ENCODE peak calls at places on chromosomes 3 and 15, in eight cellular contexts. X, A, M, J, C, I, D and O are unnamed samples.

GRCh38 chr15:25093455-25094029 is 138.8 kb downstream of the SNRPN start:
- ATAC-seq in D (no peak), I (peak), X (no peak), M (no peak), J (no peak), A (peak), C (no peak), O (no peak)

GRCh38 chr3:170614214-170614966 is 28.5 kb upstream of the SLC7A14 start:
- ATAC-seq in D (no peak), M (no peak), J (no peak), C (no peak), X (peak), I (peak), A (peak), O (no peak)

GRCh38 chr3:17087509-17087908 is 202.8 kb downstream of the PLCL2 start:
- ATAC-seq in D (peak), J (peak), M (no peak), X (no peak), I (no peak), C (no peak), A (no peak), O (no peak)

GRCh38 chr3:53005854-53006513 is 39.9 kb downstream of the SFMBT1 start:
- ATAC-seq in M (peak), D (no peak), C (no peak), I (no peak), J (no peak), X (peak), A (no peak), O (no peak)

GRCh38 chr3:151686257-151686656 is 47.5 kb upstream of the AADACL2 start:
- ATAC-seq in A (no peak), I (no peak), D (no peak), M (no peak), C (peak), X (no peak), J (no peak), O (no peak)

GRCh38 chr3:43632269-43632733 is 10.5 kb upstream of the ANO10 start:
- ATAC-seq in X (no peak), C (peak), A (no peak), M (no peak), D (no peak), I (no peak), J (no peak), O (no peak)

GRCh38 chr3:194201953-194202666 is 66.2 kb downstream of the HES1 start:
- ATAC-seq in A (no peak), I (no peak), X (no peak), C (no peak), J (no peak), M (no peak), D (no peak), O (no peak)

GRCh38 chr15:95536638-95537037 is 793.9 kb upstream of the NR2F2 start:
- ATAC-seq in A (no peak), D (no peak), C (no peak), X (no peak), M (no peak), I (no peak), J (no peak), O (no peak)

GRCh38 chr15:82699726-82700125 is 9.9 kb downstream of the AP3B2 start:
- ATAC-seq in J (no peak), I (no peak), A (no peak), C (peak), X (no peak), D (no peak), M (no peak), O (no peak)

GRCh38 chr3:183435701-183436100 is 7.3 kb upstream of the MCF2L2 start:
- ATAC-seq in I (no peak), D (no peak), C (no peak), X (no peak), M (no peak), A (no peak), J (no peak), O (peak)

GRCh38 chr3:98901032-98901464 is 447 bp downstream of the DCBLD2 start:
- ATAC-seq in J (peak), I (peak), A (peak), M (peak), X (peak), C (peak), D (peak), O (peak)

GRCh38 chr3:18087963-18088362 is 337.2 kb downstream of the SATB1 start:
- ATAC-seq in M (no peak), I (no peak), A (no peak), J (no peak), D (no peak), X (no peak), C (no peak), O (peak)

GRCh38 chr3:146523536-146523935 is 20.9 kb downstream of the PLSCR1 start:
- ATAC-seq in I (no peak), D (no peak), J (no peak), A (no peak), M (no peak), X (no peak), C (no peak), O (no peak)

GRCh38 chr3:69890094-69890493 is 109.4 kb upstream of the SAMMSON start:
- ATAC-seq in A (no peak), J (no peak), C (no peak), I (no peak), M (no peak), D (no peak), X (no peak), O (no peak)

GRCh38 chr3:177329854-177330253 is 132.6 kb upstream of the TBL1XR1 start:
- ATAC-seq in M (no peak), J (no peak), I (peak), X (peak), C (no peak), A (peak), D (no peak), O (no peak)

GRCh38 chr3:190336516-190337189 is 14.4 kb upstream of the CLDN1 start:
- ATAC-seq in I (peak), A (peak), M (no peak), J (no peak), D (no peak), X (no peak), C (no peak), O (no peak)

GRCh38 chr3:171340415-171340814 is 119.8 kb downstream of the TNIK start:
- ATAC-seq in J (no peak), D (no peak), X (peak), C (no peak), I (no peak), M (peak), A (no peak), O (no peak)

GRCh38 chr3:32757618-32758374 is 60.0 kb upstream of the TRIM71 start:
- ATAC-seq in J (no peak), D (no peak), A (peak), I (peak), C (no peak), M (no peak), X (no peak), O (no peak)

GRCh38 chr3:195007794-195008193 is 263.2 kb downstream of the XXYLT1 start:
- ATAC-seq in I (no peak), A (no peak), X (no peak), J (no peak), D (no peak), M (no peak), C (no peak), O (no peak)